ENCODE peak calls at places on chromosomes 5 and 9, in nine cellular contexts. K, B, I, F, H, D, P, X and N are unnamed samples.

GRCh38 chr9:16289639-16290038 is 580.8 kb downstream of the BNC2 start:
- ATAC-seq in X (no peak), F (peak; percentile 42), D (peak; percentile 64), H (peak; percentile 58), I (no peak), P (peak; percentile 72), K (no peak), B (no peak), N (no peak)

GRCh38 chr9:7791364-7791763 is 8.2 kb downstream of the DMAC1 start:
- ATAC-seq in X (no peak), H (no peak), P (no peak), B (no peak), I (no peak), K (no peak), F (no peak), D (no peak), N (no peak)

GRCh38 chr5:178150977-178151734 is 2.5 kb downstream of the NHP2 start:
- ATAC-seq in F (no peak), K (no peak), X (no peak), P (no peak), H (no peak), I (no peak), B (no peak), D (no peak), N (no peak)

GRCh38 chr5:152942633-152943336 is 537.7 kb upstream of the NMUR2 start:
- ATAC-seq in X (no peak), P (no peak), H (no peak), B (no peak), K (no peak), F (no peak), D (no peak), I (no peak), N (no peak)

GRCh38 chr9:27880135-27880534 is 306.9 kb upstream of the C9orf72 start:
- ATAC-seq in I (no peak), B (no peak), X (no peak), P (no peak), F (no peak), D (no peak), H (no peak), K (no peak), N (no peak)

GRCh38 chr9:98922721-98923435 is 20.8 kb upstream of the COL15A1 start:
- ATAC-seq in F (peak; percentile 71), I (no peak), K (no peak), D (no peak), X (no peak), P (peak; percentile 38), H (peak; percentile 28), B (no peak), N (no peak)

GRCh38 chr5:119554597-119554996 is 74.8 kb upstream of the FAM170A start:
- ATAC-seq in K (no peak), X (no peak), D (no peak), P (peak; percentile 57), H (peak; percentile 74), I (no peak), B (no peak), F (no peak), N (no peak)

GRCh38 chr5:139648205-139649081 is at the start of gene CXXC5:
- ATAC-seq in X (peak; percentile 24), K (peak; percentile 56), D (peak; percentile 80), P (peak; percentile 74), I (peak; percentile 49), F (peak; percentile 47), B (peak; percentile 59), H (peak; percentile 77), N (peak; percentile 64)

GRCh38 chr5:167250996-167251395 is 1040.4 kb upstream of the WWC1 start:
- ATAC-seq in F (no peak), K (no peak), X (no peak), B (no peak), P (no peak), D (no peak), I (no peak), H (no peak), N (no peak)

GRCh38 chr5:102307232-102307631 is 11.1 kb upstream of the SLCO4C1 start:
- ATAC-seq in X (no peak), K (no peak), F (no peak), H (no peak), B (no peak), I (no peak), D (no peak), P (no peak), N (no peak)

GRCh38 chr9:136365775-136366223 is 2.3 kb upstream of the DNLZ start:
- ATAC-seq in D (no peak), K (no peak), X (no peak), B (no peak), I (no peak), F (no peak), H (no peak), P (no peak), N (no peak)

GRCh38 chr5:62825623-62826220 is 247.1 kb downstream of the LRRC70 start:
- ATAC-seq in D (no peak), H (no peak), I (no peak), B (no peak), K (no peak), X (no peak), P (no peak), F (no peak), N (no peak)

GRCh38 chr9:88604836-88605499 is 70.0 kb downstream of the NXNL2 start:
- ATAC-seq in F (peak; percentile 39), I (no peak), P (peak; percentile 18), H (peak; percentile 57), X (no peak), K (no peak), B (no peak), D (peak; percentile 89), N (no peak)

GRCh38 chr9:124210697-124211096 is 47.1 kb upstream of the NEK6 start:
- ATAC-seq in B (no peak), D (no peak), P (no peak), X (peak; percentile 91), H (no peak), F (no peak), I (no peak), K (peak; percentile 43), N (no peak)

GRCh38 chr5:43533646-43534045 is 18.7 kb upstream of the C5orf34 start:
- ATAC-seq in K (no peak), F (no peak), P (no peak), D (no peak), I (no peak), H (no peak), X (no peak), B (peak; percentile 52), N (no peak)

GRCh38 chr5:84032404-84032803 is 311.7 kb upstream of the HAPLN1 start:
- ATAC-seq in B (no peak), F (no peak), H (no peak), I (no peak), D (no peak), P (no peak), K (peak; percentile 82), X (no peak), N (no peak)

GRCh38 chr5:128338649-128339048 is 199.4 kb downstream of the FBN2 start:
- ATAC-seq in H (peak; percentile 86), X (no peak), D (no peak), I (no peak), B (no peak), P (peak; percentile 77), F (no peak), K (no peak), N (no peak)

GRCh38 chr5:40775085-40775845 is 19.5 kb upstream of the TTC33 start:
- ATAC-seq in B (no peak), D (no peak), H (no peak), F (no peak), P (no peak), I (no peak), K (peak; percentile 93), X (no peak), N (no peak)

GRCh38 chr5:124996023-124996763 is 249.8 kb upstream of the ZNF608 start:
- ATAC-seq in F (no peak), D (no peak), H (no peak), X (no peak), P (no peak), I (no peak), K (no peak), B (no peak), N (no peak)

GRCh38 chr5:132760043-132760420 is 12.8 kb downstream of the CCNI2 start:
- ATAC-seq in I (no peak), D (no peak), P (no peak), K (no peak), H (no peak), B (no peak), X (no peak), F (no peak), N (no peak)

GRCh38 chr9:87533291-87533690 is 35.6 kb downstream of the DAPK1 start:
- ATAC-seq in X (no peak), B (no peak), P (no peak), I (no peak), D (no peak), H (no peak), F (no peak), K (no peak), N (no peak)

GRCh38 chr5:35478856-35479682 is 138.6 kb upstream of the SPEF2 start:
- ATAC-seq in X (peak; percentile 57), D (no peak), P (peak; percentile 72), H (peak; percentile 59), B (peak; percentile 89), I (peak; percentile 58), K (peak; percentile 73), F (peak; percentile 85), N (peak; percentile 47)

GRCh38 chr9:130480673-130481072 is 35.9 kb downstream of the ASS1 start:
- ATAC-seq in P (no peak), I (no peak), X (no peak), F (no peak), K (no peak), D (no peak), H (no peak), B (no peak), N (peak; percentile 25)

GRCh38 chr5:13943691-13944090 is 797 bp downstream of the DNAH5 start:
- ATAC-seq in I (no peak), P (no peak), K (no peak), F (no peak), H (no peak), D (no peak), X (no peak), B (no peak), N (no peak)

GRCh38 chr5:16992444-16992843 is 56.4 kb upstream of the MYO10 start:
- ATAC-seq in H (no peak), X (no peak), B (no peak), K (no peak), I (no peak), P (no peak), F (no peak), D (no peak), N (no peak)

GRCh38 chr5:176863041-176863764 is 35.9 kb downstream of the HK3 start:
- ATAC-seq in I (no peak), K (no peak), B (no peak), F (no peak), P (no peak), X (no peak), H (no peak), D (no peak), N (no peak)

GRCh38 chr9:101311759-101312420 is 72.9 kb downstream of the BAAT start:
- ATAC-seq in D (no peak), H (no peak), F (peak; percentile 34), I (no peak), X (peak; percentile 23), P (peak; percentile 22), B (peak; percentile 47), K (peak; percentile 74), N (peak; percentile 68)